ENCODE peak calls at places on chromosomes 12 and 14, in four cellular contexts. C is activated T-cell treated with anti-CD3 and anti-CD28 coated beads for 24 hours; J is HTR-8/SVneo; G is activated effector memory CD4-positive, alpha-beta T cell treated with Interleukin-2 at 50 U/mL for 16 hours. I is an unnamed sample.

GRCh38 chr12:56086096-56086495 is 6.1 kb downstream of the ERBB3 start:
- DNase-seq in C (no peak), J (no peak), G (no peak), I (no peak)

GRCh38 chr14:65686761-65687160 is 274.2 kb downstream of the FUT8 start:
- DNase-seq in C (no peak), J (no peak), G (no peak), I (no peak)

GRCh38 chr12:108825205-108825950 is 32.0 kb downstream of the SSH1 start:
- DNase-seq in C (no peak), J (no peak), G (no peak), I (no peak)

GRCh38 chr12:53561590-53561953 is 54.3 kb upstream of the NPFF start:
- DNase-seq in C (no peak), J (peak), G (no peak), I (peak)

GRCh38 chr12:6234214-6234613 is 34.0 kb downstream of the CD9 start:
- DNase-seq in C (no peak), J (no peak), G (no peak), I (no peak)

GRCh38 chr12:3255071-3255470 is 177.9 kb downstream of the TSPAN9 start:
- DNase-seq in C (no peak), J (no peak), G (no peak), I (no peak)

GRCh38 chr14:42665083-42665482 is 1058.4 kb downstream of the LRFN5 start:
- DNase-seq in C (no peak), J (no peak), G (no peak), I (no peak)

GRCh38 chr12:59322473-59322872 is 273.4 kb upstream of the SLC16A7 start:
- DNase-seq in C (no peak), J (no peak), G (no peak), I (no peak)

GRCh38 chr12:19894803-19895202 is 455.5 kb downstream of the AEBP2 start:
- DNase-seq in C (no peak), J (no peak), G (no peak), I (no peak)

GRCh38 chr14:90795744-90796143 is 20.5 kb downstream of the TTC7B start:
- DNase-seq in C (no peak), J (peak), G (no peak), I (peak)

GRCh38 chr12:3295648-3296408 is 195.2 kb upstream of the PRMT8 start:
- DNase-seq in C (no peak), J (no peak), G (no peak), I (no peak)

GRCh38 chr12:60180298-60180697 is 584.5 kb downstream of the SLC16A7 start:
- DNase-seq in C (no peak), J (no peak), G (no peak), I (no peak)

GRCh38 chr12:5554711-5555110 is 122.8 kb downstream of the NTF3 start:
- DNase-seq in C (no peak), J (no peak), G (no peak), I (no peak)

GRCh38 chr12:62767506-62767905 is 167.4 kb downstream of the PPM1H start:
- DNase-seq in C (no peak), J (peak), G (no peak), I (peak)

GRCh38 chr12:26011099-26011498 is 52.6 kb downstream of the RASSF8 start:
- DNase-seq in C (no peak), J (no peak), G (no peak), I (no peak)

GRCh38 chr12:71938728-71939385 is at the start of gene TPH2:
- DNase-seq in C (no peak), J (peak), G (no peak), I (peak)

I was measured in RKO.